ENCODE peak calls at places on chromosomes 4 and X, in nine cellular contexts. X is activated CD4-positive, alpha-beta T cell treated with anti-CD3 and anti-CD28 coated beads, Interleukin-2, amount 50 U/mL, for 1 hour; P is breast epithelium; U is stimulated activated CD8-positive, alpha-beta memory T cell treated with anti-CD3 and anti-CD28 coated beads, Interleukin-2, amount 100 ng/mL, for 1 hour; Q is myocyte; Y is activated CD8-positive, alpha-beta T cell treated with anti-CD3 and anti-CD28 coated beads for 36 hours; C is head of caudate nucleus; J is T follicular helper cell; O is cerebellum. G is an unnamed sample.

GRCh38 chrX:47384502-47384901 is 14.1 kb downstream of the ZNF157 start:
- DNase-seq in X (peak; percentile 65), P (peak; percentile 44), U (peak; percentile 48), Q (peak; percentile 46), Y (peak; percentile 78), C (peak; percentile 21), J (peak; percentile 67), O (peak; percentile 49), G (peak; percentile 80)

GRCh38 chr4:181301735-181302380 is 941.3 kb upstream of the TENM3 start:
- DNase-seq in X (peak; percentile 0), P (no peak), U (no peak), Q (peak; percentile 71), Y (peak; percentile 45), C (no peak), J (no peak), O (no peak), G (peak; percentile 69)

GRCh38 chr4:7171191-7171900 is 21.0 kb upstream of the SORCS2 start:
- DNase-seq in X (no peak), P (no peak), U (no peak), Q (peak; percentile 38), Y (no peak), C (no peak), J (no peak), O (no peak), G (no peak)

GRCh38 chrX:12901486-12901885 is 4.9 kb upstream of the TLR8 start:
- DNase-seq in X (peak; percentile 59), P (peak; percentile 40), U (peak; percentile 15), Q (peak; percentile 41), Y (peak; percentile 81), C (peak; percentile 53), J (peak; percentile 52), O (peak; percentile 8), G (peak; percentile 63)

GRCh38 chrX:45889471-45889870 is 655.8 kb downstream of the ZNF674 start:
- DNase-seq in X (no peak), P (no peak), U (no peak), Q (no peak), Y (no peak), C (no peak), J (no peak), O (no peak), G (no peak)

GRCh38 chrX:50853399-50853798 is 39.4 kb upstream of the SHROOM4 start:
- DNase-seq in X (no peak), P (no peak), U (no peak), Q (no peak), Y (no peak), C (no peak), J (no peak), O (no peak), G (no peak)

GRCh38 chrX:146454363-146454762 is 355.2 kb upstream of the CXorf51B start:
- DNase-seq in X (no peak), P (no peak), U (no peak), Q (no peak), Y (no peak), C (no peak), J (no peak), O (no peak), G (no peak)

GRCh38 chrX:39199429-39199828 is 398.2 kb downstream of the MID1IP1 start:
- DNase-seq in X (no peak), P (no peak), U (no peak), Q (no peak), Y (no peak), C (no peak), J (no peak), O (no peak), G (no peak)

GRCh38 chr4:180923476-180923875 is 1319.7 kb upstream of the TENM3 start:
- DNase-seq in X (no peak), P (no peak), U (no peak), Q (no peak), Y (no peak), C (no peak), J (no peak), O (no peak), G (no peak)

GRCh38 chr4:158863296-158863695 is 94.5 kb downstream of the FNIP2 start:
- DNase-seq in X (no peak), P (no peak), U (no peak), Q (no peak), Y (no peak), C (no peak), J (no peak), O (peak; percentile 56), G (no peak)

GRCh38 chr4:144695721-144696120 is 49.8 kb downstream of the HHIP start:
- DNase-seq in X (no peak), P (no peak), U (no peak), Q (no peak), Y (no peak), C (no peak), J (no peak), O (no peak), G (no peak)

GRCh38 chr4:137531951-137532868 is at the start of gene PCDH18:
- DNase-seq in X (no peak), P (peak; percentile 79), U (no peak), Q (peak; percentile 97), Y (peak; percentile 1), C (peak; percentile 50), J (no peak), O (peak; percentile 6), G (peak; percentile 98)

GRCh38 chr4:37780444-37781133 is 45.9 kb upstream of the PGM2 start:
- DNase-seq in X (peak; percentile 53), P (no peak), U (peak; percentile 7), Q (no peak), Y (peak; percentile 58), C (no peak), J (peak; percentile 46), O (no peak), G (peak; percentile 55)

GRCh38 chr4:183485411-183486160 is 19.3 kb upstream of the ING2 start:
- DNase-seq in X (no peak), P (no peak), U (no peak), Q (no peak), Y (no peak), C (no peak), J (no peak), O (no peak), G (no peak)

GRCh38 chr4:142656178-142656577 is 189.9 kb downstream of the INPP4B start:
- DNase-seq in X (peak; percentile 13), P (no peak), U (no peak), Q (peak; percentile 53), Y (peak; percentile 26), C (no peak), J (no peak), O (no peak), G (peak; percentile 15)

GRCh38 chrX:134623293-134624045 is 34.8 kb downstream of the PLAC1 start:
- DNase-seq in X (no peak), P (no peak), U (no peak), Q (no peak), Y (no peak), C (no peak), J (no peak), O (no peak), G (no peak)

GRCh38 chr4:16530688-16531635 is 304.7 kb upstream of the TAPT1 start:
- DNase-seq in X (no peak), P (no peak), U (no peak), Q (no peak), Y (no peak), C (no peak), J (no peak), O (no peak), G (no peak)

GRCh38 chrX:1725472-1725871 is 110.6 kb downstream of the ASMT start:
- DNase-seq in X (no peak), P (no peak), U (no peak), Q (no peak), Y (no peak), C (no peak), J (no peak), O (no peak), G (no peak)

GRCh38 chr4:127747883-127748282 is 17.7 kb downstream of the SLC25A31 start:
- DNase-seq in X (no peak), P (no peak), U (no peak), Q (peak; percentile 23), Y (no peak), C (no peak), J (no peak), O (no peak), G (no peak)

GRCh38 chr4:89110541-89110985 is 770 bp upstream of the TIGD2 start:
- DNase-seq in X (no peak), P (peak; percentile 41), U (no peak), Q (no peak), Y (no peak), C (peak; percentile 21), J (peak; percentile 1), O (peak; percentile 61), G (peak; percentile 55)

GRCh38 chrX:153226344-153227190 is 47.5 kb downstream of the MAGEA1 start:
- DNase-seq in X (no peak), P (no peak), U (no peak), Q (no peak), Y (peak; percentile 8), C (no peak), J (no peak), O (no peak), G (peak; percentile 80)

GRCh38 chr4:109576462-109576861 is 16.4 kb downstream of the MCUB start:
- DNase-seq in X (no peak), P (no peak), U (no peak), Q (peak; percentile 10), Y (no peak), C (no peak), J (no peak), O (no peak), G (peak; percentile 12)

G was measured in left kidney.